ENCODE peak calls at places on chromosomes 2 and 18, in eight cellular contexts. One of them, this sample, is unnamed.

GRCh38 chr2:240358821-240359342 is 76.6 kb upstream of the GPC1 start:
- DNase-seq in substantia nigra: no peak
- DNase-seq in activated gamma-delta T cell treated with Interleukin-2 at 50 U/mL for 16 hours: no peak
- DNase-seq in iPS-NIHi11: no peak
- DNase-seq in right cardiac atrium: no peak
- DNase-seq in fibroblast of the aortic adventitia: no peak
- DNase-seq in GM19239: no peak
- DNase-seq in LoVo: no peak
- DNase-seq in this sample: no peak

GRCh38 chr2:36451512-36451911 is 95.9 kb downstream of the CRIM1 start:
- DNase-seq in iPS-NIHi11: no peak
- DNase-seq in LoVo: no peak
- DNase-seq in right cardiac atrium: no peak
- DNase-seq in substantia nigra: no peak
- DNase-seq in GM19239: no peak
- DNase-seq in activated gamma-delta T cell treated with Interleukin-2 at 50 U/mL for 16 hours: no peak
- DNase-seq in fibroblast of the aortic adventitia: peak
- DNase-seq in this sample: no peak

GRCh38 chr18:66558773-66559172 is 45.1 kb downstream of the CDH19 start:
- DNase-seq in substantia nigra: no peak
- DNase-seq in activated gamma-delta T cell treated with Interleukin-2 at 50 U/mL for 16 hours: no peak
- DNase-seq in iPS-NIHi11: no peak
- DNase-seq in fibroblast of the aortic adventitia: no peak
- DNase-seq in GM19239: no peak
- DNase-seq in LoVo: no peak
- DNase-seq in right cardiac atrium: no peak
- DNase-seq in this sample: no peak

GRCh38 chr2:239276813-239277193 is 124.0 kb downstream of the HDAC4 start:
- DNase-seq in fibroblast of the aortic adventitia: no peak
- DNase-seq in substantia nigra: no peak
- DNase-seq in GM19239: no peak
- DNase-seq in LoVo: no peak
- DNase-seq in iPS-NIHi11: no peak
- DNase-seq in right cardiac atrium: no peak
- DNase-seq in activated gamma-delta T cell treated with Interleukin-2 at 50 U/mL for 16 hours: no peak
- DNase-seq in this sample: no peak

GRCh38 chr18:61797691-61798590 is 94.9 kb downstream of the RNF152 start:
- DNase-seq in GM19239: no peak
- DNase-seq in LoVo: no peak
- DNase-seq in activated gamma-delta T cell treated with Interleukin-2 at 50 U/mL for 16 hours: no peak
- DNase-seq in fibroblast of the aortic adventitia: no peak
- DNase-seq in iPS-NIHi11: no peak
- DNase-seq in substantia nigra: no peak
- DNase-seq in right cardiac atrium: no peak
- DNase-seq in this sample: no peak

GRCh38 chr18:69944434-69944833 is 3.2 kb downstream of the CD226 start:
- DNase-seq in iPS-NIHi11: no peak
- DNase-seq in activated gamma-delta T cell treated with Interleukin-2 at 50 U/mL for 16 hours: no peak
- DNase-seq in LoVo: no peak
- DNase-seq in substantia nigra: no peak
- DNase-seq in fibroblast of the aortic adventitia: no peak
- DNase-seq in right cardiac atrium: no peak
- DNase-seq in GM19239: no peak
- DNase-seq in this sample: no peak

GRCh38 chr18:60892441-60892840 is 440.8 kb upstream of the CDH20 start:
- DNase-seq in iPS-NIHi11: no peak
- DNase-seq in right cardiac atrium: no peak
- DNase-seq in GM19239: no peak
- DNase-seq in fibroblast of the aortic adventitia: peak
- DNase-seq in substantia nigra: no peak
- DNase-seq in activated gamma-delta T cell treated with Interleukin-2 at 50 U/mL for 16 hours: no peak
- DNase-seq in LoVo: no peak
- DNase-seq in this sample: no peak

GRCh38 chr2:196307775-196308174 is 136.4 kb upstream of the STK17B start:
- DNase-seq in fibroblast of the aortic adventitia: no peak
- DNase-seq in activated gamma-delta T cell treated with Interleukin-2 at 50 U/mL for 16 hours: no peak
- DNase-seq in GM19239: no peak
- DNase-seq in right cardiac atrium: no peak
- DNase-seq in substantia nigra: no peak
- DNase-seq in iPS-NIHi11: no peak
- DNase-seq in LoVo: no peak
- DNase-seq in this sample: no peak

GRCh38 chr2:16613475-16613874 is 52.2 kb downstream of the CYRIA start:
- DNase-seq in LoVo: peak
- DNase-seq in substantia nigra: no peak
- DNase-seq in GM19239: no peak
- DNase-seq in right cardiac atrium: no peak
- DNase-seq in iPS-NIHi11: peak
- DNase-seq in activated gamma-delta T cell treated with Interleukin-2 at 50 U/mL for 16 hours: no peak
- DNase-seq in fibroblast of the aortic adventitia: peak
- DNase-seq in this sample: no peak

GRCh38 chr2:179222076-179222475 is 42.6 kb downstream of the SESTD1 start:
- DNase-seq in fibroblast of the aortic adventitia: peak
- DNase-seq in LoVo: peak
- DNase-seq in iPS-NIHi11: no peak
- DNase-seq in GM19239: no peak
- DNase-seq in right cardiac atrium: no peak
- DNase-seq in activated gamma-delta T cell treated with Interleukin-2 at 50 U/mL for 16 hours: no peak
- DNase-seq in substantia nigra: no peak
- DNase-seq in this sample: no peak